ENCODE peak calls at places on chromosomes 11 and 22, in six cellular contexts. One of them, this sample, is unnamed. For H3K4me1, the result is how much of the 10 kb centered on the place peaks cover.

GRCh38 chr11:100837294-100837693 is 150.2 kb downstream of the ARHGAP42 start:
- DNase-seq in body of pancreas: no peak
- DNase-seq in neuronal stem cell: no peak
- DNase-seq in tibial nerve: no peak
- DNase-seq in endodermal cell: no peak
- DNase-seq in ovary: no peak
- DNase-seq in this sample: no peak

GRCh38 chr11:65376138-65376713 is 6.2 kb downstream of the SLC25A45 start:
- DNase-seq in endodermal cell: no peak
- DNase-seq in neuronal stem cell: no peak
- DNase-seq in ovary: no peak
- DNase-seq in body of pancreas: no peak
- DNase-seq in tibial nerve: no peak
- DNase-seq in this sample: no peak

GRCh38 chr11:110773442-110773841 is 61.2 kb upstream of the ARHGAP20 start:
- DNase-seq in tibial nerve: no peak
- DNase-seq in endodermal cell: no peak
- DNase-seq in neuronal stem cell: no peak
- DNase-seq in ovary: no peak
- DNase-seq in body of pancreas: no peak
- DNase-seq in this sample: no peak

GRCh38 chr22:49765091-49765771 is 62.4 kb downstream of the BRD1 start:
- DNase-seq in ovary: peak
- DNase-seq in tibial nerve: no peak
- DNase-seq in body of pancreas: no peak
- DNase-seq in neuronal stem cell: no peak
- DNase-seq in endodermal cell: peak
- DNase-seq in this sample: no peak

GRCh38 chr11:2319791-2320481 is 18.1 kb downstream of the TSPAN32 start:
- DNase-seq in ovary: no peak
- DNase-seq in endodermal cell: no peak
- DNase-seq in body of pancreas: no peak
- DNase-seq in tibial nerve: no peak
- DNase-seq in neuronal stem cell: no peak
- DNase-seq in this sample: no peak

GRCh38 chr11:65315204-65315865 is 669 bp downstream of the CDC42EP2 start:
- DNase-seq in body of pancreas: peak
- DNase-seq in ovary: peak
- DNase-seq in neuronal stem cell: peak
- DNase-seq in endodermal cell: peak
- DNase-seq in tibial nerve: peak
- DNase-seq in this sample: peak

GRCh38 chr11:20162824-20163777 is 2.8 kb upstream of the DBX1 start:
- DNase-seq in endodermal cell: peak
- DNase-seq in body of pancreas: peak
- DNase-seq in neuronal stem cell: peak
- DNase-seq in tibial nerve: no peak
- DNase-seq in ovary: no peak
- DNase-seq in this sample: peak

GRCh38 chr11:15493066-15493465 is 378.3 kb downstream of the INSC start:
- DNase-seq in ovary: no peak
- DNase-seq in endodermal cell: no peak
- DNase-seq in tibial nerve: no peak
- DNase-seq in body of pancreas: no peak
- DNase-seq in neuronal stem cell: no peak
- DNase-seq in this sample: no peak

GRCh38 chr11:8330416-8330815 is 66.7 kb upstream of the LMO1 start:
- DNase-seq in tibial nerve: no peak
- DNase-seq in neuronal stem cell: no peak
- DNase-seq in ovary: peak
- DNase-seq in body of pancreas: no peak
- DNase-seq in endodermal cell: no peak
- DNase-seq in this sample: no peak

GRCh38 chr11:84612645-84613044 is 1014.5 kb downstream of the DLG2 start:
- DNase-seq in tibial nerve: no peak
- DNase-seq in ovary: no peak
- DNase-seq in endodermal cell: no peak
- DNase-seq in body of pancreas: no peak
- DNase-seq in neuronal stem cell: no peak
- DNase-seq in this sample: no peak

GRCh38 chr11:68006606-68007166 is 2.8 kb upstream of the UNC93B1 start:
- DNase-seq in tibial nerve: no peak
- DNase-seq in body of pancreas: no peak
- DNase-seq in endodermal cell: no peak
- DNase-seq in ovary: no peak
- DNase-seq in neuronal stem cell: no peak
- DNase-seq in this sample: no peak

GRCh38 chr11:3178349-3178748 is 13.2 kb upstream of the OSBPL5 start:
- DNase-seq in ovary: no peak
- DNase-seq in body of pancreas: no peak
- DNase-seq in neuronal stem cell: no peak
- DNase-seq in tibial nerve: no peak
- DNase-seq in endodermal cell: no peak
- DNase-seq in this sample: no peak

GRCh38 chr11:78140392-78141077 is 1.1 kb upstream of the ALG8 start:
- DNase-seq in endodermal cell: no peak
- DNase-seq in ovary: no peak
- DNase-seq in body of pancreas: no peak
- DNase-seq in neuronal stem cell: no peak
- DNase-seq in tibial nerve: no peak
- DNase-seq in this sample: no peak

GRCh38 chr11:986952-987305 is 49.6 kb downstream of the MUC6 start:
- DNase-seq in body of pancreas: no peak
- DNase-seq in ovary: no peak
- DNase-seq in endodermal cell: no peak
- DNase-seq in tibial nerve: no peak
- DNase-seq in neuronal stem cell: no peak
- DNase-seq in this sample: no peak

GRCh38 chr11:121614661-121615240 is 162.0 kb upstream of the SORL1-AS1 start:
- DNase-seq in ovary: no peak
- DNase-seq in body of pancreas: no peak
- DNase-seq in tibial nerve: no peak
- DNase-seq in endodermal cell: peak
- DNase-seq in neuronal stem cell: no peak
- DNase-seq in this sample: no peak

GRCh38 chr11:14449302-14449714 is 50.3 kb downstream of the COPB1 start:
- DNase-seq in ovary: no peak
- DNase-seq in endodermal cell: no peak
- DNase-seq in body of pancreas: no peak
- DNase-seq in tibial nerve: no peak
- DNase-seq in neuronal stem cell: no peak
- DNase-seq in this sample: peak

GRCh38 chr11:133824593-133824992 is 20.7 kb downstream of the SPATA19 start:
- DNase-seq in tibial nerve: no peak
- DNase-seq in ovary: no peak
- DNase-seq in neuronal stem cell: no peak
- DNase-seq in endodermal cell: no peak
- DNase-seq in body of pancreas: no peak
- DNase-seq in this sample: no peak

GRCh38 chr22:30609260-30610185 is 2.5 kb downstream of the TCN2 start:
- DNase-seq in endodermal cell: peak
- DNase-seq in body of pancreas: peak
- DNase-seq in ovary: peak
- DNase-seq in neuronal stem cell: no peak
- DNase-seq in tibial nerve: peak
- DNase-seq in this sample: no peak

GRCh38 chr11:18768472-18768901 is 23.1 kb downstream of the PTPN5 start:
- DNase-seq in ovary: no peak
- DNase-seq in endodermal cell: no peak
- DNase-seq in body of pancreas: no peak
- DNase-seq in neuronal stem cell: no peak
- DNase-seq in tibial nerve: no peak
- DNase-seq in this sample: no peak

GRCh38 chr22:49963647-49964026 is 3.1 kb downstream of the PIM3 start:
- DNase-seq in neuronal stem cell: no peak
- DNase-seq in body of pancreas: peak
- DNase-seq in tibial nerve: no peak
- DNase-seq in endodermal cell: no peak
- DNase-seq in ovary: no peak
- DNase-seq in this sample: no peak

GRCh38 chr11:22703040-22703439 is 36.6 kb downstream of the GAS2 start:
- DNase-seq in endodermal cell: no peak
- DNase-seq in neuronal stem cell: no peak
- DNase-seq in ovary: no peak
- DNase-seq in body of pancreas: peak
- DNase-seq in tibial nerve: no peak
- DNase-seq in this sample: peak

GRCh38 chr11:94895451-94895850 is 77.9 kb downstream of the CWC15 start:
- DNase-seq in body of pancreas: no peak
- DNase-seq in ovary: no peak
- DNase-seq in neuronal stem cell: no peak
- DNase-seq in tibial nerve: no peak
- DNase-seq in endodermal cell: no peak
- DNase-seq in this sample: no peak

GRCh38 chr11:34501962-34502361 is 11.6 kb downstream of the ELF5 start:
- DNase-seq in body of pancreas: peak
- DNase-seq in ovary: no peak
- DNase-seq in endodermal cell: no peak
- DNase-seq in tibial nerve: no peak
- DNase-seq in neuronal stem cell: no peak
- DNase-seq in this sample: no peak

GRCh38 chr11:255816-256215 is 19.0 kb downstream of the PSMD13 start:
- DNase-seq in tibial nerve: no peak
- DNase-seq in ovary: no peak
- DNase-seq in body of pancreas: no peak
- DNase-seq in endodermal cell: no peak
- DNase-seq in neuronal stem cell: no peak
- DNase-seq in this sample: no peak

GRCh38 chr22:49855491-49855911 is 1.9 kb downstream of the ZBED4 start:
- DNase-seq in body of pancreas: peak
- DNase-seq in endodermal cell: no peak
- DNase-seq in ovary: no peak
- DNase-seq in neuronal stem cell: no peak
- DNase-seq in tibial nerve: no peak
- DNase-seq in this sample: peak

GRCh38 chr22:49964493-49965290 is 4.1 kb downstream of the PIM3 start:
- DNase-seq in body of pancreas: no peak
- DNase-seq in tibial nerve: no peak
- DNase-seq in endodermal cell: peak
- DNase-seq in neuronal stem cell: no peak
- DNase-seq in ovary: peak
- DNase-seq in this sample: peak

GRCh38 chr11:88326112-88326511 is 11.4 kb downstream of the CTSC start:
- DNase-seq in endodermal cell: no peak
- DNase-seq in tibial nerve: no peak
- DNase-seq in neuronal stem cell: no peak
- DNase-seq in body of pancreas: no peak
- DNase-seq in ovary: no peak
- DNase-seq in this sample: no peak

GRCh38 chr11:76385903-76386302 is 4.8 kb downstream of the GVQW3 start:
- DNase-seq in ovary: no peak
- DNase-seq in endodermal cell: no peak
- DNase-seq in neuronal stem cell: no peak
- DNase-seq in tibial nerve: no peak
- DNase-seq in body of pancreas: peak
- DNase-seq in this sample: no peak

GRCh38 chr22:30857103-30857502 is 111.5 kb downstream of the MORC2 start:
- DNase-seq in body of pancreas: no peak
- DNase-seq in neuronal stem cell: no peak
- DNase-seq in endodermal cell: no peak
- DNase-seq in tibial nerve: no peak
- DNase-seq in ovary: no peak
- DNase-seq in this sample: no peak

GRCh38 chr22:26479043-26479791 is 4.4 kb downstream of the HPS4 start:
- DNase-seq in tibial nerve: no peak
- DNase-seq in body of pancreas: no peak
- DNase-seq in neuronal stem cell: no peak
- DNase-seq in ovary: no peak
- DNase-seq in endodermal cell: no peak
- DNase-seq in this sample: no peak

GRCh38 chr11:119436715-119437114 is 13.7 kb upstream of the THY1 start:
- DNase-seq in neuronal stem cell: no peak
- DNase-seq in endodermal cell: no peak
- DNase-seq in ovary: no peak
- DNase-seq in tibial nerve: no peak
- DNase-seq in body of pancreas: no peak
- DNase-seq in this sample: no peak
- H3K27ac ChIP-seq in neuronal stem cell: no peak
- H3K27ac ChIP-seq in endodermal cell: no peak
- H3K27ac ChIP-seq in ovary: no peak
- H3K27ac ChIP-seq in tibial nerve: no peak
- H3K27ac ChIP-seq in body of pancreas: no peak
- H3K27ac ChIP-seq in this sample: no peak

GRCh38 chr11:74634537-74634936 is 42.2 kb downstream of the POLD3 start:
- DNase-seq in endodermal cell: no peak
- DNase-seq in neuronal stem cell: no peak
- DNase-seq in tibial nerve: no peak
- DNase-seq in body of pancreas: peak
- DNase-seq in ovary: no peak
- DNase-seq in this sample: peak
- H3K4me1 ChIP-seq in endodermal cell: under half
- H3K4me1 ChIP-seq in neuronal stem cell: under half
- H3K4me1 ChIP-seq in tibial nerve: under half
- H3K4me1 ChIP-seq in body of pancreas: under half
- H3K4me1 ChIP-seq in ovary: under half
- H3K4me1 ChIP-seq in this sample: under half

DNA sequence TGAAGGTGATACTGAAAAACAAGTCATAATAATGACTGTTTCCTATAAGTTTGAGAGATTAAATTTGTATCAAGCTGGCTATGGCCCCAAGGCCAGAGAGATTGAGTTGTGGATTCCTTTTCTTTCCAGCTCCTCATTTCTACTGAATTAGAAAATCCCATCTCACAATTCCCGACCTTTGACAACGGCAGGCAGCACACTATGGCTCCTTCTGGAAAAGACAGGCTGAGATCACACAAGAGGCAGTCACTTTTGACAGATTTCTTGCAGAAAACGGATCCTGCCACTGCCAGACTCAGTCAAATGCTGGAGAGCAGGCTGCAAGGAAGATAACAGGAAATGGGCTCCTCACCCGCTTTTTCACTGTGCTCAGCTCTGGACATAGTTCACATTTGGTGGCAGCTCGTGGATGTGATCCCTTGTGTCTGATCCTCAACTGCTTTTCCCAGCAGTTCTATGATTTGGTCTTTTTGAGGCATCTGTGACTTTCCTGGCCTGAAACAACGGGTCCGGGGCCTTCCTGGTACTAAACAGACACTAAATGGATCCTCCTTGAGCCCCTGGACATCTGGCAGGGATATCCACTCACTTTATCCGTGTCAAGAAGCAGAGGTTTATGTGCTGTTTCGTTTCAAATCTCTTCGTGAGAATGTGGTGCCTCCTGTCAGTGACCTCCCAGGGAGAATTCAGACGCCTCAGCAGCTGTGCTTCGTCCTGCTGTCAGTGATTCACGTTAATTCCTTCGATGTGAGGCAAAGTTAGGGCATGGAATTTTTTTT is 26.1 kb upstream of the RTL6 start:
- DNase-seq in endodermal cell: no peak
- DNase-seq in body of pancreas: no peak
- DNase-seq in tibial nerve: no peak
- DNase-seq in neuronal stem cell: no peak
- DNase-seq in ovary: peak
- DNase-seq in this sample: peak
- H3K4me3 ChIP-seq in endodermal cell: no peak
- H3K4me3 ChIP-seq in body of pancreas: no peak
- H3K4me3 ChIP-seq in tibial nerve: no peak
- H3K4me3 ChIP-seq in neuronal stem cell: no peak
- H3K4me3 ChIP-seq in ovary: no peak
- H3K4me3 ChIP-seq in this sample: no peak

GRCh38 chr11:98068251-98068650 is 952.5 kb upstream of the CNTN5 start:
- DNase-seq in neuronal stem cell: no peak
- DNase-seq in endodermal cell: no peak
- DNase-seq in tibial nerve: no peak
- DNase-seq in body of pancreas: no peak
- DNase-seq in ovary: no peak
- DNase-seq in this sample: no peak

GRCh38 chr11:98069861-98070260 is 950.9 kb upstream of the CNTN5 start:
- DNase-seq in tibial nerve: no peak
- DNase-seq in ovary: no peak
- DNase-seq in endodermal cell: no peak
- DNase-seq in neuronal stem cell: no peak
- DNase-seq in body of pancreas: no peak
- DNase-seq in this sample: no peak
- H3K27ac ChIP-seq in tibial nerve: no peak
- H3K27ac ChIP-seq in ovary: no peak
- H3K27ac ChIP-seq in endodermal cell: no peak
- H3K27ac ChIP-seq in neuronal stem cell: no peak
- H3K27ac ChIP-seq in body of pancreas: no peak
- H3K27ac ChIP-seq in this sample: no peak

This sample was measured in SJCRH30.